ENCODE peak calls at places on chromosomes 13 and 19, in eight cellular contexts. One of them, this sample, is unnamed.

GRCh38 chr19:50702870-50703829 is 16.5 kb downstream of the SHANK1 start:
- DNase-seq in bronchial epithelial cell: no peak
- DNase-seq in neural crest cell: no peak
- DNase-seq in breast epithelium: no peak
- DNase-seq in mesothelial cell of epicardium: no peak
- DNase-seq in M059J: peak
- DNase-seq in upper lobe of left lung: no peak
- DNase-seq in T-cell: no peak
- DNase-seq in this sample: no peak

GRCh38 chr19:46288896-46289588 is 7.8 kb upstream of the HIF3A start:
- DNase-seq in bronchial epithelial cell: peak
- DNase-seq in neural crest cell: no peak
- DNase-seq in breast epithelium: no peak
- DNase-seq in mesothelial cell of epicardium: no peak
- DNase-seq in M059J: peak
- DNase-seq in upper lobe of left lung: peak
- DNase-seq in T-cell: no peak
- DNase-seq in this sample: no peak

GRCh38 chr19:57888494-57889231 is at the start of gene ZNF814:
- DNase-seq in bronchial epithelial cell: peak
- DNase-seq in neural crest cell: peak
- DNase-seq in breast epithelium: peak
- DNase-seq in mesothelial cell of epicardium: peak
- DNase-seq in M059J: no peak
- DNase-seq in upper lobe of left lung: peak
- DNase-seq in T-cell: peak
- DNase-seq in this sample: peak

GRCh38 chr19:17244618-17245534 is 843 bp downstream of the NR2F6 start:
- DNase-seq in bronchial epithelial cell: no peak
- DNase-seq in neural crest cell: no peak
- DNase-seq in breast epithelium: no peak
- DNase-seq in mesothelial cell of epicardium: no peak
- DNase-seq in M059J: no peak
- DNase-seq in upper lobe of left lung: no peak
- DNase-seq in T-cell: no peak
- DNase-seq in this sample: no peak

GRCh38 chr19:48329167-48329891 is 4.0 kb downstream of the EMP3 start:
- DNase-seq in bronchial epithelial cell: peak
- DNase-seq in neural crest cell: no peak
- DNase-seq in breast epithelium: no peak
- DNase-seq in mesothelial cell of epicardium: no peak
- DNase-seq in M059J: peak
- DNase-seq in upper lobe of left lung: peak
- DNase-seq in T-cell: peak
- DNase-seq in this sample: no peak

GRCh38 chr13:78121459-78122348 is 203.1 kb upstream of the EDNRB start:
- DNase-seq in bronchial epithelial cell: peak
- DNase-seq in neural crest cell: peak
- DNase-seq in breast epithelium: no peak
- DNase-seq in mesothelial cell of epicardium: no peak
- DNase-seq in M059J: peak
- DNase-seq in upper lobe of left lung: peak
- DNase-seq in T-cell: peak
- DNase-seq in this sample: no peak

GRCh38 chr13:21176982-21177284 is 475 bp downstream of the MRPL57 start:
- DNase-seq in bronchial epithelial cell: no peak
- DNase-seq in neural crest cell: no peak
- DNase-seq in breast epithelium: no peak
- DNase-seq in mesothelial cell of epicardium: no peak
- DNase-seq in M059J: no peak
- DNase-seq in upper lobe of left lung: no peak
- DNase-seq in T-cell: no peak
- DNase-seq in this sample: no peak

GRCh38 chr19:36152061-36152885 is at the start of gene COX7A1:
- DNase-seq in bronchial epithelial cell: no peak
- DNase-seq in neural crest cell: no peak
- DNase-seq in breast epithelium: peak
- DNase-seq in mesothelial cell of epicardium: no peak
- DNase-seq in M059J: no peak
- DNase-seq in upper lobe of left lung: peak
- DNase-seq in T-cell: no peak
- DNase-seq in this sample: no peak

GRCh38 chr19:1167687-1168561 is 6.1 kb downstream of the SBNO2 start:
- DNase-seq in bronchial epithelial cell: no peak
- DNase-seq in neural crest cell: no peak
- DNase-seq in breast epithelium: no peak
- DNase-seq in mesothelial cell of epicardium: no peak
- DNase-seq in M059J: no peak
- DNase-seq in upper lobe of left lung: no peak
- DNase-seq in T-cell: no peak
- DNase-seq in this sample: no peak

This sample was measured in CD4-positive, alpha-beta T cell.